ENCODE peak calls at places on chromosomes 3 and 15, in eight cellular contexts. E is CD8-positive, alpha-beta memory T cell; I is GM23338; S is OCI-LY7; F is RWPE2; Z is iPS DF 6.9; P is heart left ventricle; L is ovary. C is an unnamed sample.

GRCh38 chr3:40588406-40588805 is 63.6 kb downstream of the ZNF621 start:
- DNase-seq in E (no peak), I (peak; percentile 62), S (no peak), F (no peak), Z (no peak), P (no peak), L (no peak), C (no peak)

GRCh38 chr3:192933779-192934456 is 16.3 kb upstream of the MB21D2 start:
- DNase-seq in E (no peak), I (no peak), S (no peak), F (no peak), Z (no peak), P (no peak), L (no peak), C (no peak)

GRCh38 chr15:78049691-78050440 is 27.6 kb downstream of the TBC1D2B start:
- DNase-seq in E (peak; percentile 46), I (no peak), S (peak; percentile 53), F (no peak), Z (no peak), P (no peak), L (no peak), C (no peak)

GRCh38 chr15:69976366-69976994 is 121.2 kb downstream of the TLE3 start:
- DNase-seq in E (peak; percentile 25), I (peak; percentile 87), S (peak; percentile 81), F (no peak), Z (no peak), P (no peak), L (no peak), C (peak; percentile 58)

GRCh38 chr3:193869221-193870201 is 266.4 kb upstream of the HES1 start:
- DNase-seq in E (no peak), I (peak; percentile 77), S (no peak), F (peak; percentile 92), Z (no peak), P (peak; percentile 68), L (no peak), C (peak; percentile 67)

GRCh38 chr3:126202281-126203079 is 22.1 kb upstream of the ALDH1L1 start:
- DNase-seq in E (no peak), I (no peak), S (no peak), F (no peak), Z (no peak), P (no peak), L (no peak), C (no peak)

GRCh38 chr3:134084230-134084950 is 54.7 kb upstream of the SLCO2A1 start:
- DNase-seq in E (no peak), I (no peak), S (no peak), F (no peak), Z (no peak), P (no peak), L (no peak), C (no peak)

GRCh38 chr15:33746203-33746602 is 222.1 kb upstream of the CHRM5 start:
- DNase-seq in E (no peak), I (no peak), S (no peak), F (no peak), Z (no peak), P (no peak), L (no peak), C (no peak)

GRCh38 chr15:29063646-29064045 is 177.9 kb downstream of the APBA2 start:
- DNase-seq in E (no peak), I (no peak), S (no peak), F (no peak), Z (no peak), P (no peak), L (no peak), C (no peak)

GRCh38 chr3:96334779-96335178 is 479.6 kb upstream of the EPHA6 start:
- DNase-seq in E (no peak), I (no peak), S (no peak), F (no peak), Z (no peak), P (no peak), L (no peak), C (no peak)

GRCh38 chr3:13714251-13714916 is 165.5 kb downstream of the FBLN2 start:
- DNase-seq in E (no peak), I (no peak), S (no peak), F (peak; percentile 23), Z (no peak), P (no peak), L (no peak), C (no peak)

GRCh38 chr3:52191663-52192062 is 6.3 kb upstream of the ALAS1 start:
- DNase-seq in E (no peak), I (no peak), S (no peak), F (no peak), Z (no peak), P (no peak), L (no peak), C (no peak)

GRCh38 chr3:194906229-194906629 is 220.5 kb downstream of the FAM43A start:
- DNase-seq in E (no peak), I (no peak), S (no peak), F (no peak), Z (no peak), P (no peak), L (no peak), C (no peak)

DNA sequence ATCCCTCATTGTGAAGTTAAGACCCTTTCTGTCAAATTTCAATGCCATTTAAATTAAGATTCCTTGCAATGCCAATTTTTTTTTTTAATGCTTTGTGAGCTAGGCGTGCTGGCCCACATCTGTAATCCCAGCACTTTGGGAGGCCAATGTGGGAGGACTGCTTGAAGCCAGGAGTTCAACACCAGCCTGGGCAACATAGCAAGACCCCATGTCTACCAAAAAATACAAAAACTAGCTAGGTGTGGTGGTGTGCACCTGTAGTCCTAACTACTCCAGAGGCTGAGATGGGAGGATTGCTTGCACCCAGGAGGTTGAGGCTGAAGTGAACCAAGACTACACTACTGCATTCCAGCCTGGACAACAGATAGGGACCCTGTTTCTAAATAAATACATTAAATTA is 5.6 kb upstream of the SH3BP5 start:
- DNase-seq in E (no peak), I (no peak), S (no peak), F (no peak), Z (no peak), P (no peak), L (no peak), C (no peak)
- H3K4me1 ChIP-seq in E (peaks cover 12% of the 10 kb centered on the region), I (peaks cover 3% of the 10 kb centered on the region), S (peaks cover 30% of the 10 kb centered on the region), F (peaks cover 3% of the 10 kb centered on the region), Z (peaks cover 1% of the 10 kb centered on the region), P (no peaks in the 10 kb centered on the region), L (peaks cover 3% of the 10 kb centered on the region), C (no peaks in the 10 kb centered on the region)

DNA sequence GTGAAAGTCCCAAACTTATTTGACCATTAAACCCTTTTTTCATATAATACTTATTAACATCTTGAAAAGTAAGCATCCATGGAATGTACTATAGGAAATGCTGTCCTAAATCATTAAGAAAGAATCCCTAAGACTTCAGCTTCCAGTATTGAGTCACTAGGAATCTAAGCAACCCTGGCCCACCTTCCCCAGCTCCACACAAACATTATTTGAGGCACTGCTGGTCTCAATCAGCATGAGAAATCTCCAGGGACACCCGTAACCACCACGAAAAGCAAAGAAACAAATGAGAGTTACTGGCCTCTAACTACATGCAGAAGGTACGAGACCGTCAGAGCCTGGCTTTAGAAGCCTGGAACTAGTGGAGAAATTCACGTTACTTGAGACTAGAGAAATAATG is 68.2 kb downstream of the POLQ start:
- DNase-seq in E (no peak), I (no peak), S (no peak), F (no peak), Z (no peak), P (no peak), L (no peak), C (peak; percentile 15)
- H3K4me1 ChIP-seq in E (no peaks in the 10 kb centered on the region), I (no peaks in the 10 kb centered on the region), S (no peaks in the 10 kb centered on the region), F (peaks cover 9% of the 10 kb centered on the region), Z (no peaks in the 10 kb centered on the region), P (no peaks in the 10 kb centered on the region), L (peaks cover 4% of the 10 kb centered on the region), C (no peaks in the 10 kb centered on the region)

GRCh38 chr3:185933374-185933950 is 4.4 kb downstream of the TRA2B start:
- DNase-seq in E (no peak), I (no peak), S (no peak), F (no peak), Z (no peak), P (no peak), L (no peak), C (no peak)

GRCh38 chr3:185934726-185935464 is 2.9 kb downstream of the TRA2B start:
- DNase-seq in E (no peak), I (no peak), S (no peak), F (no peak), Z (no peak), P (no peak), L (no peak), C (no peak)

GRCh38 chr3:185931777-185932176 is 6.0 kb downstream of the TRA2B start:
- DNase-seq in E (no peak), I (no peak), S (no peak), F (no peak), Z (no peak), P (no peak), L (no peak), C (no peak)

GRCh38 chr3:185930393-185931107 is 7.3 kb downstream of the TRA2B start:
- DNase-seq in E (no peak), I (no peak), S (no peak), F (no peak), Z (no peak), P (no peak), L (no peak), C (no peak)

GRCh38 chr3:185932213-185932612 is 5.6 kb downstream of the TRA2B start:
- DNase-seq in E (no peak), I (no peak), S (no peak), F (no peak), Z (no peak), P (no peak), L (no peak), C (no peak)
- H3K4me1 ChIP-seq in E (peaks cover 79% of the 10 kb centered on the region), I (peaks cover 74% of the 10 kb centered on the region), S (peaks cover 70% of the 10 kb centered on the region), F (peaks cover 54% of the 10 kb centered on the region), Z (peaks cover 1% of the 10 kb centered on the region), P (peaks cover 30% of the 10 kb centered on the region), L (peaks cover 17% of the 10 kb centered on the region), C (peaks cover 9% of the 10 kb centered on the region)

GRCh38 chr3:46280105-46280797 is 38.0 kb downstream of the CCR3 start:
- DNase-seq in E (peak; percentile 24), I (no peak), S (no peak), F (no peak), Z (no peak), P (no peak), L (no peak), C (no peak)

GRCh38 chr3:46283851-46284450 is 41.7 kb downstream of the CCR3 start:
- DNase-seq in E (no peak), I (no peak), S (no peak), F (no peak), Z (no peak), P (no peak), L (no peak), C (no peak)

GRCh38 chr3:46282696-46283095 is 40.4 kb downstream of the CCR3 start:
- DNase-seq in E (no peak), I (no peak), S (no peak), F (no peak), Z (no peak), P (no peak), L (no peak), C (no peak)

GRCh38 chr3:46278816-46279672 is 36.8 kb downstream of the CCR3 start:
- DNase-seq in E (no peak), I (no peak), S (no peak), F (no peak), Z (no peak), P (no peak), L (no peak), C (no peak)

DNA sequence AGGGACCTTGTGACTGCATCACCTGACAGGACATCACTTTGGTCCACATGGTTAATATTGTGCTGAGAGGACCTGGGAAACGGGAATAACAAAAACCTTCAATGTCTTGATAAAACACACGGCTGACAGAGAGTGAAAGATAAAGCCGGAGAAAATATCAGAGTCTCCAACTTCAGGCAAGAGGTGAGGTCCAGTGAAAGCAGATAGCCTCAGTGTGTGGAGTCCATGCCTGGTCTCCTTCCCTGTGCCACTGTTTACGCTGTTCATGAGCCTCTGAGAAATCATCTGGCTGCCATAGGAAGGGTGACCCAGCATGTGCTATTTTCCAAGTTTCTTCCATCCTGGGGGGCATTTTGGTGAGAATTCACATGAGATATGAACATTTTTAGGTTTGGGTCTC is 39.8 kb downstream of the CCR3 start:
- DNase-seq in E (no peak), I (no peak), S (no peak), F (no peak), Z (no peak), P (no peak), L (no peak), C (no peak)
- H3K4me1 ChIP-seq in E (peaks cover 80% of the 10 kb centered on the region), I (no peaks in the 10 kb centered on the region), S (no peaks in the 10 kb centered on the region), F (no peaks in the 10 kb centered on the region), Z (no peaks in the 10 kb centered on the region), P (no peaks in the 10 kb centered on the region), L (no peaks in the 10 kb centered on the region), C (no peaks in the 10 kb centered on the region)